ENCODE peak calls at places on chromosomes 4 and X, in six cellular contexts. One of them, this sample, is unnamed.

GRCh38 chrX:122770581-122770980 is 413.5 kb upstream of the GRIA3 start:
- DNase-seq in transverse colon: no peak
- DNase-seq in GM04504: no peak
- DNase-seq in activated naive CD4-positive, alpha-beta T cell treated with anti-CD3 and anti-CD28 coated beads, Interleukin-2, amount 50 U/mL, for 72 hours: no peak
- DNase-seq in EH: peak; percentile 11
- DNase-seq in stimulated activated CD8-positive, alpha-beta memory T cell treated with anti-CD3 and anti-CD28 coated beads, Interleukin-2, amount 100 ng/mL, for 48 hours: no peak
- DNase-seq in this sample: no peak

GRCh38 chr4:38132843-38133662 is 172.9 kb downstream of the PTTG2 start:
- DNase-seq in transverse colon: peak; percentile 54
- DNase-seq in GM04504: no peak
- DNase-seq in activated naive CD4-positive, alpha-beta T cell treated with anti-CD3 and anti-CD28 coated beads, Interleukin-2, amount 50 U/mL, for 72 hours: no peak
- DNase-seq in EH: no peak
- DNase-seq in stimulated activated CD8-positive, alpha-beta memory T cell treated with anti-CD3 and anti-CD28 coated beads, Interleukin-2, amount 100 ng/mL, for 48 hours: no peak
- DNase-seq in this sample: no peak

GRCh38 chrX:69503228-69503834 is 795 bp upstream of the NALF2 start:
- DNase-seq in transverse colon: no peak
- DNase-seq in GM04504: no peak
- DNase-seq in activated naive CD4-positive, alpha-beta T cell treated with anti-CD3 and anti-CD28 coated beads, Interleukin-2, amount 50 U/mL, for 72 hours: no peak
- DNase-seq in EH: no peak
- DNase-seq in stimulated activated CD8-positive, alpha-beta memory T cell treated with anti-CD3 and anti-CD28 coated beads, Interleukin-2, amount 100 ng/mL, for 48 hours: no peak
- DNase-seq in this sample: no peak

GRCh38 chr4:146428298-146428697 is 93.4 kb downstream of the SLC10A7 start:
- DNase-seq in transverse colon: no peak
- DNase-seq in GM04504: no peak
- DNase-seq in activated naive CD4-positive, alpha-beta T cell treated with anti-CD3 and anti-CD28 coated beads, Interleukin-2, amount 50 U/mL, for 72 hours: no peak
- DNase-seq in EH: no peak
- DNase-seq in stimulated activated CD8-positive, alpha-beta memory T cell treated with anti-CD3 and anti-CD28 coated beads, Interleukin-2, amount 100 ng/mL, for 48 hours: no peak
- DNase-seq in this sample: no peak

GRCh38 chrX:56788229-56788628 is 59.2 kb downstream of the NBDY start:
- DNase-seq in transverse colon: peak; percentile 6
- DNase-seq in GM04504: no peak
- DNase-seq in activated naive CD4-positive, alpha-beta T cell treated with anti-CD3 and anti-CD28 coated beads, Interleukin-2, amount 50 U/mL, for 72 hours: no peak
- DNase-seq in EH: no peak
- DNase-seq in stimulated activated CD8-positive, alpha-beta memory T cell treated with anti-CD3 and anti-CD28 coated beads, Interleukin-2, amount 100 ng/mL, for 48 hours: no peak
- DNase-seq in this sample: no peak

GRCh38 chr4:10006236-10006603 is 15.1 kb downstream of the SLC2A9 start:
- DNase-seq in transverse colon: peak; percentile 67
- DNase-seq in GM04504: peak; percentile 51
- DNase-seq in activated naive CD4-positive, alpha-beta T cell treated with anti-CD3 and anti-CD28 coated beads, Interleukin-2, amount 50 U/mL, for 72 hours: no peak
- DNase-seq in EH: peak; percentile 81
- DNase-seq in stimulated activated CD8-positive, alpha-beta memory T cell treated with anti-CD3 and anti-CD28 coated beads, Interleukin-2, amount 100 ng/mL, for 48 hours: no peak
- DNase-seq in this sample: no peak

GRCh38 chr4:115278830-115279229 is 165.4 kb upstream of the NDST4 start:
- DNase-seq in transverse colon: no peak
- DNase-seq in GM04504: no peak
- DNase-seq in activated naive CD4-positive, alpha-beta T cell treated with anti-CD3 and anti-CD28 coated beads, Interleukin-2, amount 50 U/mL, for 72 hours: no peak
- DNase-seq in EH: no peak
- DNase-seq in stimulated activated CD8-positive, alpha-beta memory T cell treated with anti-CD3 and anti-CD28 coated beads, Interleukin-2, amount 100 ng/mL, for 48 hours: no peak
- DNase-seq in this sample: no peak

GRCh38 chr4:4950891-4951290 is 68.4 kb downstream of the CYTL1 start:
- DNase-seq in transverse colon: no peak
- DNase-seq in GM04504: no peak
- DNase-seq in activated naive CD4-positive, alpha-beta T cell treated with anti-CD3 and anti-CD28 coated beads, Interleukin-2, amount 50 U/mL, for 72 hours: no peak
- DNase-seq in EH: no peak
- DNase-seq in stimulated activated CD8-positive, alpha-beta memory T cell treated with anti-CD3 and anti-CD28 coated beads, Interleukin-2, amount 100 ng/mL, for 48 hours: no peak
- DNase-seq in this sample: no peak

GRCh38 chrX:107712231-107713204 is 63.1 kb downstream of the TSC22D3 start:
- DNase-seq in transverse colon: peak; percentile 47
- DNase-seq in GM04504: no peak
- DNase-seq in activated naive CD4-positive, alpha-beta T cell treated with anti-CD3 and anti-CD28 coated beads, Interleukin-2, amount 50 U/mL, for 72 hours: no peak
- DNase-seq in EH: no peak
- DNase-seq in stimulated activated CD8-positive, alpha-beta memory T cell treated with anti-CD3 and anti-CD28 coated beads, Interleukin-2, amount 100 ng/mL, for 48 hours: no peak
- DNase-seq in this sample: no peak

GRCh38 chrX:41265615-41266014 is 68.3 kb upstream of the DDX3X start:
- DNase-seq in transverse colon: peak; percentile 41
- DNase-seq in GM04504: peak; percentile 64
- DNase-seq in activated naive CD4-positive, alpha-beta T cell treated with anti-CD3 and anti-CD28 coated beads, Interleukin-2, amount 50 U/mL, for 72 hours: peak; percentile 29
- DNase-seq in EH: no peak
- DNase-seq in stimulated activated CD8-positive, alpha-beta memory T cell treated with anti-CD3 and anti-CD28 coated beads, Interleukin-2, amount 100 ng/mL, for 48 hours: peak; percentile 37
- DNase-seq in this sample: no peak

GRCh38 chrX:131235768-131236167 is 53.3 kb downstream of the IGSF1 start:
- DNase-seq in transverse colon: no peak
- DNase-seq in GM04504: no peak
- DNase-seq in activated naive CD4-positive, alpha-beta T cell treated with anti-CD3 and anti-CD28 coated beads, Interleukin-2, amount 50 U/mL, for 72 hours: no peak
- DNase-seq in EH: no peak
- DNase-seq in stimulated activated CD8-positive, alpha-beta memory T cell treated with anti-CD3 and anti-CD28 coated beads, Interleukin-2, amount 100 ng/mL, for 48 hours: no peak
- DNase-seq in this sample: no peak

GRCh38 chr4:20318011-20318898 is 66.5 kb downstream of the SLIT2 start:
- DNase-seq in transverse colon: no peak
- DNase-seq in GM04504: no peak
- DNase-seq in activated naive CD4-positive, alpha-beta T cell treated with anti-CD3 and anti-CD28 coated beads, Interleukin-2, amount 50 U/mL, for 72 hours: no peak
- DNase-seq in EH: peak; percentile 29
- DNase-seq in stimulated activated CD8-positive, alpha-beta memory T cell treated with anti-CD3 and anti-CD28 coated beads, Interleukin-2, amount 100 ng/mL, for 48 hours: no peak
- DNase-seq in this sample: no peak

GRCh38 chr4:8774071-8774470 is 97.6 kb downstream of the HMX1 start:
- DNase-seq in transverse colon: no peak
- DNase-seq in GM04504: no peak
- DNase-seq in activated naive CD4-positive, alpha-beta T cell treated with anti-CD3 and anti-CD28 coated beads, Interleukin-2, amount 50 U/mL, for 72 hours: no peak
- DNase-seq in EH: no peak
- DNase-seq in stimulated activated CD8-positive, alpha-beta memory T cell treated with anti-CD3 and anti-CD28 coated beads, Interleukin-2, amount 100 ng/mL, for 48 hours: no peak
- DNase-seq in this sample: no peak

GRCh38 chrX:40651620-40652223 is 4.4 kb upstream of the CXorf38 start:
- DNase-seq in transverse colon: peak; percentile 76
- DNase-seq in GM04504: peak; percentile 33
- DNase-seq in activated naive CD4-positive, alpha-beta T cell treated with anti-CD3 and anti-CD28 coated beads, Interleukin-2, amount 50 U/mL, for 72 hours: peak; percentile 61
- DNase-seq in EH: peak; percentile 62
- DNase-seq in stimulated activated CD8-positive, alpha-beta memory T cell treated with anti-CD3 and anti-CD28 coated beads, Interleukin-2, amount 100 ng/mL, for 48 hours: peak; percentile 26
- DNase-seq in this sample: peak; percentile 38

GRCh38 chr4:155906554-155907247 is 3.2 kb downstream of the TDO2 start:
- DNase-seq in transverse colon: no peak
- DNase-seq in GM04504: peak; percentile 98
- DNase-seq in activated naive CD4-positive, alpha-beta T cell treated with anti-CD3 and anti-CD28 coated beads, Interleukin-2, amount 50 U/mL, for 72 hours: no peak
- DNase-seq in EH: peak; percentile 95
- DNase-seq in stimulated activated CD8-positive, alpha-beta memory T cell treated with anti-CD3 and anti-CD28 coated beads, Interleukin-2, amount 100 ng/mL, for 48 hours: no peak
- DNase-seq in this sample: no peak

GRCh38 chrX:15903186-15903681 is 48.6 kb upstream of the AP1S2 start:
- DNase-seq in transverse colon: no peak
- DNase-seq in GM04504: no peak
- DNase-seq in activated naive CD4-positive, alpha-beta T cell treated with anti-CD3 and anti-CD28 coated beads, Interleukin-2, amount 50 U/mL, for 72 hours: no peak
- DNase-seq in EH: no peak
- DNase-seq in stimulated activated CD8-positive, alpha-beta memory T cell treated with anti-CD3 and anti-CD28 coated beads, Interleukin-2, amount 100 ng/mL, for 48 hours: no peak
- DNase-seq in this sample: no peak

GRCh38 chrX:39460491-39460890 is 637.3 kb downstream of the BCOR start:
- DNase-seq in transverse colon: no peak
- DNase-seq in GM04504: no peak
- DNase-seq in activated naive CD4-positive, alpha-beta T cell treated with anti-CD3 and anti-CD28 coated beads, Interleukin-2, amount 50 U/mL, for 72 hours: no peak
- DNase-seq in EH: no peak
- DNase-seq in stimulated activated CD8-positive, alpha-beta memory T cell treated with anti-CD3 and anti-CD28 coated beads, Interleukin-2, amount 100 ng/mL, for 48 hours: no peak
- DNase-seq in this sample: no peak

GRCh38 chr4:37922323-37922722 is 31.4 kb downstream of the TBC1D1 start:
- DNase-seq in transverse colon: no peak
- DNase-seq in GM04504: no peak
- DNase-seq in activated naive CD4-positive, alpha-beta T cell treated with anti-CD3 and anti-CD28 coated beads, Interleukin-2, amount 50 U/mL, for 72 hours: no peak
- DNase-seq in EH: no peak
- DNase-seq in stimulated activated CD8-positive, alpha-beta memory T cell treated with anti-CD3 and anti-CD28 coated beads, Interleukin-2, amount 100 ng/mL, for 48 hours: no peak
- DNase-seq in this sample: no peak

GRCh38 chr4:157045507-157046127 is 30.3 kb upstream of the GLRB start:
- DNase-seq in transverse colon: peak; percentile 9
- DNase-seq in GM04504: peak; percentile 38
- DNase-seq in activated naive CD4-positive, alpha-beta T cell treated with anti-CD3 and anti-CD28 coated beads, Interleukin-2, amount 50 U/mL, for 72 hours: no peak
- DNase-seq in EH: peak; percentile 81
- DNase-seq in stimulated activated CD8-positive, alpha-beta memory T cell treated with anti-CD3 and anti-CD28 coated beads, Interleukin-2, amount 100 ng/mL, for 48 hours: no peak
- DNase-seq in this sample: peak; percentile 17

GRCh38 chr4:143337600-143338287 is 1.1 kb downstream of the GAB1 start:
- DNase-seq in transverse colon: peak; percentile 79
- DNase-seq in GM04504: peak; percentile 19
- DNase-seq in activated naive CD4-positive, alpha-beta T cell treated with anti-CD3 and anti-CD28 coated beads, Interleukin-2, amount 50 U/mL, for 72 hours: peak; percentile 7
- DNase-seq in EH: peak; percentile 70
- DNase-seq in stimulated activated CD8-positive, alpha-beta memory T cell treated with anti-CD3 and anti-CD28 coated beads, Interleukin-2, amount 100 ng/mL, for 48 hours: no peak
- DNase-seq in this sample: no peak

GRCh38 chrX:130082244-130083106 is 27.8 kb downstream of the ELF4 start:
- DNase-seq in transverse colon: peak; percentile 39
- DNase-seq in GM04504: no peak
- DNase-seq in activated naive CD4-positive, alpha-beta T cell treated with anti-CD3 and anti-CD28 coated beads, Interleukin-2, amount 50 U/mL, for 72 hours: peak; percentile 58
- DNase-seq in EH: peak; percentile 18
- DNase-seq in stimulated activated CD8-positive, alpha-beta memory T cell treated with anti-CD3 and anti-CD28 coated beads, Interleukin-2, amount 100 ng/mL, for 48 hours: peak; percentile 66
- DNase-seq in this sample: no peak

GRCh38 chr4:183438458-183439113 is 5.8 kb upstream of the CDKN2AIP start:
- DNase-seq in transverse colon: peak; percentile 41
- DNase-seq in GM04504: no peak
- DNase-seq in activated naive CD4-positive, alpha-beta T cell treated with anti-CD3 and anti-CD28 coated beads, Interleukin-2, amount 50 U/mL, for 72 hours: no peak
- DNase-seq in EH: peak; percentile 70
- DNase-seq in stimulated activated CD8-positive, alpha-beta memory T cell treated with anti-CD3 and anti-CD28 coated beads, Interleukin-2, amount 100 ng/mL, for 48 hours: no peak
- DNase-seq in this sample: no peak